ENCODE peak calls at places on chromosomes 11 and 22, in five cellular contexts. R, V, I, Y and F are unnamed samples.

GRCh38 chr11:70687716-70688115 is 289.4 kb downstream of the CTTN start:
- DNase-seq in R (no peak), V (no peak), Y (no peak), I (no peak), F (no peak)

GRCh38 chr11:10490398-10491232 is 35.6 kb downstream of the AMPD3 start:
- DNase-seq in R (no peak), Y (peak; percentile 79), I (peak; percentile 99), V (peak; percentile 85), F (no peak)

GRCh38 chr11:8206251-8207079 is 37.6 kb upstream of the RIC3 start:
- DNase-seq in R (peak; percentile 72), V (peak; percentile 69), I (no peak), Y (peak; percentile 73), F (no peak)

GRCh38 chr11:122647728-122648127 is 7.8 kb upstream of the UBASH3B start:
- DNase-seq in V (no peak), I (no peak), R (no peak), Y (no peak), F (no peak)

GRCh38 chr11:124778281-124778680 is 16.2 kb upstream of the ESAM start:
- DNase-seq in Y (no peak), V (no peak), R (no peak), I (no peak), F (no peak)

GRCh38 chr22:48310740-48311139 is 1516.9 kb downstream of the BRD1 start:
- DNase-seq in I (no peak), Y (no peak), R (no peak), V (no peak), F (no peak)

GRCh38 chr11:36540998-36541397 is 26.8 kb upstream of the RAG1 start:
- DNase-seq in Y (no peak), I (peak; percentile 20), V (no peak), R (peak; percentile 66), F (no peak)

GRCh38 chr11:8260202-8260996 is 3.3 kb downstream of the LMO1 start:
- DNase-seq in Y (no peak), I (no peak), R (no peak), V (peak; percentile 57), F (no peak)

GRCh38 chr22:25169278-25170031 is 30.2 kb upstream of the CRYBB3 start:
- DNase-seq in V (no peak), R (no peak), Y (no peak), I (no peak), F (no peak)

GRCh38 chr11:119339581-119340334 is 925 bp downstream of the C1QTNF5 start:
- DNase-seq in Y (peak; percentile 85), V (no peak), R (peak; percentile 80), I (peak; percentile 64), F (no peak)

GRCh38 chr11:10287140-10287539 is 6.9 kb downstream of the SBF2 start:
- DNase-seq in Y (no peak), V (no peak), I (no peak), R (no peak), F (no peak)

GRCh38 chr22:40920526-40920925 is 30.7 kb upstream of the RBX1 start:
- DNase-seq in Y (no peak), I (no peak), R (no peak), V (no peak), F (no peak)

GRCh38 chr11:102347526-102348331 is 715 bp downstream of the BIRC2 start:
- DNase-seq in Y (no peak), V (no peak), I (peak; percentile 51), R (no peak), F (no peak)

GRCh38 chr11:105189586-105189985 is 50.0 kb upstream of the CARD18 start:
- DNase-seq in I (peak; percentile 8), V (no peak), R (no peak), Y (no peak), F (no peak)

GRCh38 chr11:121703166-121703565 is 250.4 kb upstream of the SORL1-AS1 start:
- DNase-seq in Y (no peak), I (no peak), V (no peak), R (no peak), F (no peak)

GRCh38 chr22:45777046-45777851 is 105.6 kb downstream of the ATXN10 start:
- DNase-seq in V (no peak), I (no peak), R (no peak), Y (no peak), F (no peak)